ENCODE peak calls at places on chromosomes 13 and 19, in six cellular contexts. One of them, this sample, is unnamed.

GRCh38 chr19:40147693-40148347 is 43.4 kb upstream of the MAP3K10 start:
- DNase-seq in WTC11: peak
- DNase-seq in SHP77 treated with DMSO at 0.1 percent for 48 hours: no peak
- DNase-seq in DMS153: no peak
- DNase-seq in AG09309: peak
- DNase-seq in PC-3: peak
- DNase-seq in this sample: peak

GRCh38 chr19:17716309-17716929 is 2.9 kb upstream of the MAP1S start:
- DNase-seq in AG09309: no peak
- DNase-seq in WTC11: no peak
- DNase-seq in PC-3: no peak
- DNase-seq in DMS153: no peak
- DNase-seq in SHP77 treated with DMSO at 0.1 percent for 48 hours: no peak
- DNase-seq in this sample: no peak

GRCh38 chr13:47420012-47420411 is 523.2 kb upstream of the HTR2A start:
- DNase-seq in SHP77 treated with DMSO at 0.1 percent for 48 hours: no peak
- DNase-seq in DMS153: no peak
- DNase-seq in AG09309: no peak
- DNase-seq in PC-3: peak
- DNase-seq in WTC11: no peak
- DNase-seq in this sample: no peak

GRCh38 chr13:49421391-49421790 is 22.5 kb downstream of the CAB39L start:
- DNase-seq in SHP77 treated with DMSO at 0.1 percent for 48 hours: no peak
- DNase-seq in PC-3: peak
- DNase-seq in DMS153: no peak
- DNase-seq in AG09309: no peak
- DNase-seq in WTC11: peak
- DNase-seq in this sample: peak

GRCh38 chr19:43623889-43624670 is 4.7 kb upstream of the ZNF428 start:
- DNase-seq in AG09309: no peak
- DNase-seq in WTC11: peak
- DNase-seq in SHP77 treated with DMSO at 0.1 percent for 48 hours: no peak
- DNase-seq in DMS153: no peak
- DNase-seq in PC-3: no peak
- DNase-seq in this sample: no peak

GRCh38 chr19:42423462-42424344 is 3.5 kb downstream of the LIPE start:
- DNase-seq in SHP77 treated with DMSO at 0.1 percent for 48 hours: peak
- DNase-seq in WTC11: peak
- DNase-seq in DMS153: peak
- DNase-seq in PC-3: peak
- DNase-seq in AG09309: peak
- DNase-seq in this sample: peak

GRCh38 chr13:21058361-21058760 is 3.0 kb downstream of the LATS2 start:
- DNase-seq in AG09309: no peak
- DNase-seq in DMS153: no peak
- DNase-seq in WTC11: no peak
- DNase-seq in PC-3: peak
- DNase-seq in SHP77 treated with DMSO at 0.1 percent for 48 hours: no peak
- DNase-seq in this sample: no peak

GRCh38 chr13:99758465-99759162 is 213.0 kb downstream of the ZIC5 start:
- DNase-seq in PC-3: no peak
- DNase-seq in AG09309: no peak
- DNase-seq in WTC11: no peak
- DNase-seq in DMS153: no peak
- DNase-seq in SHP77 treated with DMSO at 0.1 percent for 48 hours: no peak
- DNase-seq in this sample: peak

GRCh38 chr19:2455481-2456300 is 1.1 kb downstream of the LMNB2 start:
- DNase-seq in PC-3: no peak
- DNase-seq in WTC11: peak
- DNase-seq in DMS153: no peak
- DNase-seq in AG09309: no peak
- DNase-seq in SHP77 treated with DMSO at 0.1 percent for 48 hours: no peak
- DNase-seq in this sample: peak

GRCh38 chr19:17556995-17557394 is 1.5 kb downstream of the COLGALT1 start:
- DNase-seq in DMS153: no peak
- DNase-seq in PC-3: no peak
- DNase-seq in AG09309: no peak
- DNase-seq in SHP77 treated with DMSO at 0.1 percent for 48 hours: no peak
- DNase-seq in WTC11: no peak
- DNase-seq in this sample: no peak

GRCh38 chr13:48504606-48505369 is 28.1 kb downstream of the RCBTB2 start:
- DNase-seq in SHP77 treated with DMSO at 0.1 percent for 48 hours: no peak
- DNase-seq in DMS153: no peak
- DNase-seq in PC-3: no peak
- DNase-seq in AG09309: no peak
- DNase-seq in WTC11: no peak
- DNase-seq in this sample: no peak

GRCh38 chr13:95643471-95643813 is 1.1 kb downstream of the DZIP1 start:
- DNase-seq in SHP77 treated with DMSO at 0.1 percent for 48 hours: peak
- DNase-seq in AG09309: no peak
- DNase-seq in DMS153: no peak
- DNase-seq in PC-3: no peak
- DNase-seq in WTC11: no peak
- DNase-seq in this sample: peak

GRCh38 chr19:13156968-13157882 is 7.0 kb downstream of the IER2 start:
- DNase-seq in SHP77 treated with DMSO at 0.1 percent for 48 hours: no peak
- DNase-seq in DMS153: no peak
- DNase-seq in AG09309: no peak
- DNase-seq in WTC11: no peak
- DNase-seq in PC-3: peak
- DNase-seq in this sample: no peak

GRCh38 chr19:45474941-45475516 is 7.2 kb downstream of the FOSB start:
- DNase-seq in DMS153: no peak
- DNase-seq in PC-3: no peak
- DNase-seq in AG09309: no peak
- DNase-seq in SHP77 treated with DMSO at 0.1 percent for 48 hours: no peak
- DNase-seq in WTC11: no peak
- DNase-seq in this sample: no peak